ENCODE peak calls at places on chromosomes 4 and X, in eight cellular contexts. M, Y, T, L, O, A, C and F are unnamed samples.

GRCh38 chrX:115898382-115899001 is 272.1 kb upstream of the AGTR2 start:
- DNase-seq in M (no peak), Y (peak), T (peak), L (peak), O (peak), A (peak), C (peak), F (no peak)

GRCh38 chrX:118347131-118347530 is 1.2 kb downstream of the WDR44 start:
- DNase-seq in M (peak), Y (no peak), T (no peak), L (no peak), O (no peak), A (no peak), C (peak), F (no peak)

GRCh38 chrX:123601437-123601836 is 131.4 kb downstream of the THOC2 start:
- DNase-seq in M (no peak), Y (no peak), T (no peak), L (no peak), O (no peak), A (no peak), C (no peak), F (no peak)

GRCh38 chrX:110138557-110138956 is 135.6 kb downstream of the TMEM164 start:
- DNase-seq in M (no peak), Y (no peak), T (no peak), L (no peak), O (no peak), A (no peak), C (no peak), F (no peak)

GRCh38 chrX:1466971-1467561 is 14.4 kb upstream of the ASMTL start:
- DNase-seq in M (no peak), Y (peak), T (no peak), L (peak), O (no peak), A (no peak), C (no peak), F (peak)

GRCh38 chr4:958836-959337 is 14.5 kb downstream of the DGKQ start:
- DNase-seq in M (no peak), Y (peak), T (peak), L (no peak), O (no peak), A (no peak), C (no peak), F (no peak)

GRCh38 chr4:75555294-75556164 is at the start of gene ODAPH:
- DNase-seq in M (no peak), Y (no peak), T (no peak), L (no peak), O (peak), A (no peak), C (peak), F (no peak)

GRCh38 chr4:57270350-57270749 is 160.2 kb upstream of the IGFBP7 start:
- DNase-seq in M (no peak), Y (no peak), T (peak), L (no peak), O (no peak), A (no peak), C (no peak), F (no peak)

GRCh38 chr4:95563638-95564337 is 15.0 kb upstream of the UNC5C start:
- DNase-seq in M (no peak), Y (no peak), T (no peak), L (no peak), O (peak), A (no peak), C (no peak), F (no peak)

GRCh38 chr4:148044889-148045352 is 313.0 kb downstream of the ARHGAP10 start:
- DNase-seq in M (no peak), Y (no peak), T (no peak), L (no peak), O (no peak), A (no peak), C (peak), F (no peak)

GRCh38 chr4:109319684-109320083 is 17.2 kb upstream of the COL25A1 start:
- DNase-seq in M (no peak), Y (no peak), T (no peak), L (no peak), O (no peak), A (no peak), C (no peak), F (no peak)

GRCh38 chrX:153878969-153879653 is 6.9 kb downstream of the L1CAM start:
- DNase-seq in M (no peak), Y (peak), T (no peak), L (no peak), O (peak), A (no peak), C (no peak), F (no peak)

GRCh38 chr4:163161536-163162205 is 5.0 kb downstream of the NAF1 start:
- DNase-seq in M (peak), Y (no peak), T (no peak), L (no peak), O (no peak), A (no peak), C (peak), F (no peak)

GRCh38 chr4:4875147-4875546 is 15.7 kb downstream of the MSX1 start:
- DNase-seq in M (no peak), Y (no peak), T (no peak), L (no peak), O (no peak), A (no peak), C (no peak), F (peak)

GRCh38 chr4:153220709-153221367 is 16.6 kb downstream of the TRIM2 start:
- DNase-seq in M (no peak), Y (no peak), T (no peak), L (no peak), O (no peak), A (no peak), C (no peak), F (no peak)

GRCh38 chrX:142251202-142251601 is 46.1 kb upstream of the MAGEC2 start:
- DNase-seq in M (no peak), Y (no peak), T (no peak), L (no peak), O (no peak), A (no peak), C (no peak), F (no peak)

GRCh38 chrX:39818071-39818470 is 279.7 kb downstream of the BCOR start:
- DNase-seq in M (no peak), Y (peak), T (no peak), L (no peak), O (no peak), A (no peak), C (no peak), F (no peak)

GRCh38 chrX:111003118-111003517 is 92.9 kb upstream of the PAK3 start:
- DNase-seq in M (no peak), Y (no peak), T (no peak), L (no peak), O (no peak), A (no peak), C (no peak), F (no peak)

GRCh38 chrX:106150701-106151100 is 17.4 kb upstream of the PWWP3B start:
- DNase-seq in M (no peak), Y (no peak), T (no peak), L (no peak), O (no peak), A (no peak), C (no peak), F (no peak)

GRCh38 chrX:143634701-143635442 is 1.0 kb downstream of the SLITRK4 start:
- DNase-seq in M (no peak), Y (no peak), T (no peak), L (no peak), O (peak), A (peak), C (no peak), F (no peak)

GRCh38 chrX:154408659-154409221 is 314 bp downstream of the DNASE1L1 start:
- DNase-seq in M (no peak), Y (no peak), T (no peak), L (no peak), O (no peak), A (no peak), C (no peak), F (no peak)

GRCh38 chrX:118350221-118350620 is 4.3 kb downstream of the WDR44 start:
- DNase-seq in M (peak), Y (no peak), T (no peak), L (no peak), O (no peak), A (no peak), C (no peak), F (no peak)

GRCh38 chr4:11514780-11515432 is 86.2 kb upstream of the HS3ST1 start:
- DNase-seq in M (no peak), Y (no peak), T (no peak), L (no peak), O (no peak), A (no peak), C (no peak), F (no peak)

GRCh38 chr4:153153339-153153851 is 50.8 kb upstream of the TRIM2 start:
- DNase-seq in M (peak), Y (peak), T (peak), L (peak), O (peak), A (peak), C (peak), F (peak)

GRCh38 chr4:38560763-38561558 is 103.0 kb upstream of the KLF3 start:
- DNase-seq in M (no peak), Y (no peak), T (no peak), L (no peak), O (no peak), A (no peak), C (no peak), F (no peak)

GRCh38 chr4:37802068-37802666 is 24.3 kb upstream of the PGM2 start:
- DNase-seq in M (peak), Y (no peak), T (peak), L (no peak), O (peak), A (peak), C (peak), F (peak)

GRCh38 chrX:39242187-39242586 is 440.9 kb downstream of the MID1IP1 start:
- DNase-seq in M (no peak), Y (no peak), T (no peak), L (no peak), O (peak), A (peak), C (no peak), F (no peak)

GRCh38 chr4:8648816-8649630 is 56.5 kb downstream of the CPZ start:
- DNase-seq in M (no peak), Y (peak), T (no peak), L (no peak), O (no peak), A (no peak), C (no peak), F (peak)

GRCh38 chr4:184506527-184507121 is 32.3 kb upstream of the IRF2 start:
- DNase-seq in M (no peak), Y (peak), T (no peak), L (peak), O (peak), A (no peak), C (no peak), F (no peak)

GRCh38 chr4:692771-693554 is 4.0 kb upstream of the SLC49A3 start:
- DNase-seq in M (no peak), Y (peak), T (no peak), L (no peak), O (no peak), A (no peak), C (no peak), F (no peak)

GRCh38 chr4:53497446-53498069 is 93.7 kb downstream of the LNX1 start:
- DNase-seq in M (peak), Y (no peak), T (peak), L (no peak), O (peak), A (peak), C (peak), F (peak)

GRCh38 chrX:155535866-155536265 is 76.9 kb downstream of the TMLHE start:
- DNase-seq in M (no peak), Y (no peak), T (no peak), L (no peak), O (no peak), A (no peak), C (no peak), F (no peak)

GRCh38 chrX:94053575-94053974 is 379.6 kb downstream of the FAM133A start:
- DNase-seq in M (no peak), Y (no peak), T (no peak), L (no peak), O (no peak), A (no peak), C (no peak), F (no peak)

GRCh38 chr4:56400560-56400959 is 13.3 kb upstream of the AASDH start:
- DNase-seq in M (no peak), Y (no peak), T (no peak), L (no peak), O (peak), A (no peak), C (no peak), F (no peak)

DNA sequence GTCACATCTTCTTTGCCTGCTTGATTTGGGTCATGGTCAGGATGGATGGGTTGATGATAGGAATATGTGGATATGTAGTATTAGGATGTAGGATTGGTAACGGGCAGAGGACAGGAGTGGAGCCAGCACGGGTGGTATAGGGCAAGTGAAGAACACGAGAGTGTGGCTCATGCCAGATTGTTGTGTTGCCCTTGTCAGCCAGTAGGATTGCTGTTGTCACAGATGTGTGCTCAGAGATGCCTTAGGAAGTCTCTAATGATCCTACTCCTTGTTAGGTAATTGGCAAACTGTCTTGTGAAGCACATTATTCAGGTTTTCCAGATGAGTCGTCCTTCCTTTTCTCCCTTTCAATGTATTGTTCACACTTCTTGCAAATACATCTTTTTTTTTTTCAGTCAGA is 5.5 kb downstream of the ATP10D start:
- DNase-seq in M (no peak), Y (no peak), T (peak), L (no peak), O (peak), A (no peak), C (peak), F (no peak)
- TF ChIP-seq CTCF in M (peak), Y (peak), T (peak), L (peak), O (peak), A (no peak), C (peak), F (no peak)

GRCh38 chrX:14712096-14712495 is 160.8 kb downstream of the FANCB start:
- DNase-seq in M (no peak), Y (no peak), T (no peak), L (no peak), O (peak), A (no peak), C (no peak), F (no peak)
- TF ChIP-seq CTCF in M (no peak), Y (no peak), T (no peak), L (no peak), O (peak), A (no peak), C (no peak), F (no peak)

GRCh38 chr4:125315571-125316390 is 1.0 kb downstream of the FAT4 start:
- DNase-seq in M (peak), Y (peak), T (peak), L (no peak), O (peak), A (peak), C (peak), F (peak)
- TF ChIP-seq CTCF in M (peak), Y (no peak), T (peak), L (no peak), O (no peak), A (no peak), C (peak), F (no peak)

GRCh38 chr4:143773998-143774898 is 73.8 kb upstream of the FREM3 start:
- DNase-seq in M (peak), Y (no peak), T (no peak), L (peak), O (peak), A (peak), C (peak), F (no peak)
- TF ChIP-seq CTCF in M (peak), Y (peak), T (peak), L (peak), O (peak), A (peak), C (peak), F (peak)

DNA sequence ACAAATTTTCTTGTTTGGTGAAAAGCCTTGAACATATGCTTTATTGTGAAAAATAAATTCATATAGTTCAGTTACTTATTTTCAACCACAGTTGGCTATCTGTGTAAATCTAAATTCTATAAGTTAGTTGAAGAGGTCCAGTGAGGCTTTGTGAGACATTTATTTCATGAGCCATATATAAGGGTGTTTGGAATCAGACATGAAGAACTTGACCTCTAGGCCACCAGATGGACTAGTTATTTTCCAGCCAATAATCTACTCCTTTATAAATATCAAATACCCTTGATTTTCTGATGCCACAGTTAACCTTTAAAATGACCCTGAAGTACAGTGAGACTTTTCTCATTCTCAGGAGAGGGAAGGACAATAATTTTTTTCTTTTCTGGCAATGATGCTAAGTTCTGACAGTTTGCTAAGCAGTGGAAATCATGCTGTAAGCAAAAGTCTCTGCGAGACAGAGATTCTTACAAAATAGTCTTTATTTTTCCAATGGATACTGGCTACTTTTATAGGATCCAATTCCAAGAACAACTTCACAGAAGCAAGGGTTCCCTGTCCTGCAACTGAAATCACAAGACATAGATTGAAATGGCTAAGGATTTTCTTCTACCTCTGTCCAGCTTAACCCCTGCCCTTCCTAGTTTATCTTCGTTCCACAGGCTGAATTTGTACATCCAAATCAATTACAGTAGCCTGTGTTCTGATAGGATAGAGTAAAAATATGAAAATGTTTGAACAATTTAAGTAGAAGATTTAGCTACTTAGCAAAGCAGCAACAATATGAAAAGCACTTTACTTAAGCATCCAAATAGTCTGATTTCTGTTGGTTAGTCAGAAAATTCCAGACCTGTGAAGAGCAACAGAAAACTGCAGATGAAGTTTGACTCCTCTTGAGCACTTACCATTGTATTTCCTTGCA is 2.3 kb downstream of the ARSJ start:
- DNase-seq in M (no peak), Y (no peak), T (no peak), L (no peak), O (no peak), A (no peak), C (peak), F (no peak)
- TF ChIP-seq CTCF in M (no peak), Y (no peak), T (no peak), L (no peak), O (no peak), A (no peak), C (no peak), F (no peak)

GRCh38 chr4:59249110-59249509 is 1951.0 kb upstream of the ADGRL3 start:
- DNase-seq in M (no peak), Y (no peak), T (no peak), L (no peak), O (no peak), A (no peak), C (no peak), F (no peak)

GRCh38 chr4:59243038-59243437 is 1957.1 kb upstream of the ADGRL3 start:
- DNase-seq in M (no peak), Y (no peak), T (no peak), L (no peak), O (no peak), A (no peak), C (no peak), F (no peak)

GRCh38 chr4:59248313-59248712 is 1951.8 kb upstream of the ADGRL3 start:
- DNase-seq in M (no peak), Y (no peak), T (no peak), L (no peak), O (no peak), A (no peak), C (no peak), F (no peak)

DNA sequence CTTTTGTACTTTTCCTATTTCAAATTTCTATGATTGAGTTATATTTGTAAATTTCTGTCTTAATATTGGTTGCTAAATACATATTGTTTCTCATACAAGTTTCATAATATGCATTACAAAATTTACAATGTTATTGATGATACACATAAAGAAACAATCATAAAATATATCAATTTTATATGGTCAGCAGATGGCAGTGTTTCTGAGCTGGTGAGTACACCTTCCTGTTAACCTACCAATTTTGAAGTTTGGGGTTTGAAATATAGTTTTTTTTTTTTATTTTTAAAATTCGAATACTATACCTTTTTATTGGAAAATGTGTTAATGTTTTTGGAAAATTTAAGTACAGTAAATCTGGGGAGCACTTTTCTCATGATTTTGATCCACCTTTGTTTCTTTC is 1953.1 kb upstream of the ADGRL3 start:
- DNase-seq in M (no peak), Y (no peak), T (no peak), L (no peak), O (peak), A (no peak), C (no peak), F (no peak)
- TF ChIP-seq CTCF in M (no peak), Y (no peak), T (no peak), L (no peak), O (peak), A (no peak), C (peak), F (peak)

GRCh38 chr4:116598980-116599789 is 486.2 kb downstream of the TRAM1L1 start:
- DNase-seq in M (no peak), Y (peak), T (no peak), L (no peak), O (no peak), A (peak), C (no peak), F (no peak)

GRCh38 chr4:116603096-116603495 is 482.3 kb downstream of the TRAM1L1 start:
- DNase-seq in M (no peak), Y (no peak), T (no peak), L (no peak), O (no peak), A (no peak), C (no peak), F (no peak)

GRCh38 chr4:116598155-116598979 is 487.0 kb downstream of the TRAM1L1 start:
- DNase-seq in M (no peak), Y (peak), T (no peak), L (no peak), O (no peak), A (no peak), C (no peak), F (no peak)

DNA sequence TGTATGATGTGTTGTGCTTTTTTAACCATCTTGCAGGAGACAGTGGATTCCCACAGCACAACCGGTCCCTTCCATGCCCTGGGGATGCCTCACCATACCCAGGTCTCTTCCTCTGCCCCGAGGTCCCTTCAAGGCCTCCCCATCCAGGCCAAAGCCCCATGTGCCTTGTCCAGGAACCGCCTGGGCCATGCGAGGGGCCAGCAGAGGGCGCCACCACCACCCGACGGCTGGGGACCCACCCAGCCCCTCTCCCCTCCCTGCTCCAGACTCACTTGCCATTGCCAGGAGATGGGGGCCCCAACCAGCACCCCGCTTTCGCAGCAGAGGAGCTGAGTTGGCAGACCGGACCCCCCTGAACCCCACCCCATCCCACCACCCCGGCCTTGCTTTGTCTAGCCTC is 485.5 kb downstream of the TRAM1L1 start:
- DNase-seq in M (no peak), Y (peak), T (no peak), L (no peak), O (peak), A (no peak), C (no peak), F (no peak)
- TF ChIP-seq CTCF in M (no peak), Y (no peak), T (no peak), L (no peak), O (peak), A (no peak), C (no peak), F (no peak)

GRCh38 chrX:102599084-102599949 is at the start of gene ARMCX5:
- DNase-seq in M (peak), Y (peak), T (peak), L (peak), O (peak), A (peak), C (peak), F (peak)
- TF ChIP-seq CTCF in M (peak), Y (peak), T (no peak), L (no peak), O (no peak), A (no peak), C (no peak), F (no peak)

GRCh38 chrX:26670521-26670920 is 454.6 kb downstream of the MAGEB5 start:
- DNase-seq in M (no peak), Y (no peak), T (no peak), L (no peak), O (no peak), A (no peak), C (no peak), F (no peak)

GRCh38 chrX:26664919-26665318 is 448.9 kb downstream of the MAGEB5 start:
- DNase-seq in M (no peak), Y (no peak), T (no peak), L (no peak), O (no peak), A (no peak), C (no peak), F (no peak)
- TF ChIP-seq CTCF in M (no peak), Y (no peak), T (no peak), L (no peak), O (peak), A (no peak), C (no peak), F (peak)